ENCODE peak calls at places on chromosome 14, in four cellular contexts. One of them, this sample, is unnamed. For H3K27me3, the result is how much of the 10 kb centered on the place peaks cover.

GRCh38 chr14:106055257-106055656 is 528.9 kb downstream of the TMEM121 start:
- DNase-seq in aorta: no peak
- DNase-seq in IMR-90: no peak
- DNase-seq in CD4-positive, CD25-positive, alpha-beta regulatory T cell: no peak
- DNase-seq in this sample: no peak

GRCh38 chr14:21300892-21301291 is 21.0 kb downstream of the RPGRIP1 start:
- DNase-seq in aorta: no peak
- DNase-seq in IMR-90: no peak
- DNase-seq in CD4-positive, CD25-positive, alpha-beta regulatory T cell: no peak
- DNase-seq in this sample: peak

GRCh38 chr14:103886304-103887169 is 39.2 kb upstream of the PPP1R13B start:
- DNase-seq in aorta: no peak
- DNase-seq in IMR-90: no peak
- DNase-seq in CD4-positive, CD25-positive, alpha-beta regulatory T cell: no peak
- DNase-seq in this sample: no peak

GRCh38 chr14:102661614-102662013 is 69.2 kb downstream of the RCOR1 start:
- DNase-seq in aorta: no peak
- DNase-seq in IMR-90: no peak
- DNase-seq in CD4-positive, CD25-positive, alpha-beta regulatory T cell: no peak
- DNase-seq in this sample: no peak

GRCh38 chr14:38073641-38074040 is 134.1 kb upstream of the SSTR1 start:
- DNase-seq in aorta: no peak
- DNase-seq in IMR-90: no peak
- DNase-seq in CD4-positive, CD25-positive, alpha-beta regulatory T cell: peak
- DNase-seq in this sample: no peak

GRCh38 chr14:71355324-71356201 is 448.3 kb downstream of the PCNX1 start:
- DNase-seq in aorta: no peak
- DNase-seq in IMR-90: peak
- DNase-seq in CD4-positive, CD25-positive, alpha-beta regulatory T cell: no peak
- DNase-seq in this sample: no peak

GRCh38 chr14:96637521-96637920 is 135.3 kb downstream of the PAPOLA start:
- DNase-seq in aorta: no peak
- DNase-seq in IMR-90: no peak
- DNase-seq in CD4-positive, CD25-positive, alpha-beta regulatory T cell: no peak
- DNase-seq in this sample: no peak

GRCh38 chr14:37816135-37816534 is 220.7 kb downstream of the TTC6 start:
- DNase-seq in aorta: no peak
- DNase-seq in IMR-90: no peak
- DNase-seq in CD4-positive, CD25-positive, alpha-beta regulatory T cell: no peak
- DNase-seq in this sample: no peak

GRCh38 chr14:99125113-99125512 is 146.9 kb downstream of the BCL11B start:
- DNase-seq in aorta: peak
- DNase-seq in IMR-90: no peak
- DNase-seq in CD4-positive, CD25-positive, alpha-beta regulatory T cell: no peak
- DNase-seq in this sample: no peak

GRCh38 chr14:93977790-93978581 is 1.6 kb upstream of the ASB2 start:
- DNase-seq in aorta: no peak
- DNase-seq in IMR-90: no peak
- DNase-seq in CD4-positive, CD25-positive, alpha-beta regulatory T cell: peak
- DNase-seq in this sample: peak

GRCh38 chr14:79332504-79333197 is 878.7 kb downstream of the DIO2 start:
- DNase-seq in aorta: no peak
- DNase-seq in IMR-90: peak
- DNase-seq in CD4-positive, CD25-positive, alpha-beta regulatory T cell: no peak
- DNase-seq in this sample: no peak

GRCh38 chr14:72651715-72652114 is 242.2 kb downstream of the DPF3 start:
- DNase-seq in aorta: no peak
- DNase-seq in IMR-90: no peak
- DNase-seq in CD4-positive, CD25-positive, alpha-beta regulatory T cell: no peak
- DNase-seq in this sample: no peak

GRCh38 chr14:31300296-31300695 is 92.7 kb upstream of the HECTD1 start:
- DNase-seq in aorta: no peak
- DNase-seq in IMR-90: no peak
- DNase-seq in CD4-positive, CD25-positive, alpha-beta regulatory T cell: no peak
- DNase-seq in this sample: no peak

GRCh38 chr14:95463173-95463901 is 53.1 kb downstream of the SYNE3 start:
- DNase-seq in aorta: no peak
- DNase-seq in IMR-90: no peak
- DNase-seq in CD4-positive, CD25-positive, alpha-beta regulatory T cell: peak
- DNase-seq in this sample: peak

GRCh38 chr14:51328942-51329350 is 88.9 kb downstream of the TMX1 start:
- DNase-seq in aorta: no peak
- DNase-seq in IMR-90: peak
- DNase-seq in CD4-positive, CD25-positive, alpha-beta regulatory T cell: no peak
- DNase-seq in this sample: no peak

GRCh38 chr14:68784298-68784910 is 8.5 kb downstream of the ZFP36L1 start:
- DNase-seq in aorta: peak
- DNase-seq in IMR-90: no peak
- DNase-seq in CD4-positive, CD25-positive, alpha-beta regulatory T cell: no peak
- DNase-seq in this sample: no peak

GRCh38 chr14:87133073-87133815 is 859.7 kb downstream of the GALC start:
- DNase-seq in aorta: no peak
- DNase-seq in IMR-90: peak
- DNase-seq in CD4-positive, CD25-positive, alpha-beta regulatory T cell: no peak
- DNase-seq in this sample: no peak

GRCh38 chr14:96746101-96746500 is 51.1 kb upstream of the VRK1 start:
- DNase-seq in aorta: no peak
- DNase-seq in IMR-90: no peak
- DNase-seq in CD4-positive, CD25-positive, alpha-beta regulatory T cell: no peak
- DNase-seq in this sample: no peak

GRCh38 chr14:103550451-103551337 is 11.8 kb downstream of the BAG5 start:
- DNase-seq in aorta: peak
- DNase-seq in IMR-90: no peak
- DNase-seq in CD4-positive, CD25-positive, alpha-beta regulatory T cell: no peak
- DNase-seq in this sample: no peak

GRCh38 chr14:38171197-38171596 is 36.5 kb upstream of the SSTR1 start:
- DNase-seq in aorta: no peak
- DNase-seq in IMR-90: peak
- DNase-seq in CD4-positive, CD25-positive, alpha-beta regulatory T cell: no peak
- DNase-seq in this sample: no peak

GRCh38 chr14:77376380-77376770 is 519 bp downstream of the TMED8 start:
- DNase-seq in aorta: peak
- DNase-seq in IMR-90: no peak
- DNase-seq in CD4-positive, CD25-positive, alpha-beta regulatory T cell: peak
- DNase-seq in this sample: peak

GRCh38 chr14:50320279-50320678 is 8.2 kb downstream of the DMAC2L start:
- DNase-seq in aorta: no peak
- DNase-seq in IMR-90: peak
- DNase-seq in CD4-positive, CD25-positive, alpha-beta regulatory T cell: no peak
- DNase-seq in this sample: no peak

GRCh38 chr14:69259531-69260245 is at the start of gene GALNT16:
- DNase-seq in aorta: no peak
- DNase-seq in IMR-90: peak
- DNase-seq in CD4-positive, CD25-positive, alpha-beta regulatory T cell: no peak
- DNase-seq in this sample: no peak

GRCh38 chr14:65639216-65639615 is 226.7 kb downstream of the FUT8 start:
- DNase-seq in aorta: no peak
- DNase-seq in IMR-90: peak
- DNase-seq in CD4-positive, CD25-positive, alpha-beta regulatory T cell: no peak
- DNase-seq in this sample: no peak

GRCh38 chr14:53355581-53356112 is 202.5 kb upstream of the DDHD1 start:
- DNase-seq in aorta: no peak
- DNase-seq in IMR-90: peak
- DNase-seq in CD4-positive, CD25-positive, alpha-beta regulatory T cell: no peak
- DNase-seq in this sample: no peak

GRCh38 chr14:99382781-99383456 is 97.7 kb downstream of the SETD3 start:
- DNase-seq in aorta: no peak
- DNase-seq in IMR-90: peak
- DNase-seq in CD4-positive, CD25-positive, alpha-beta regulatory T cell: no peak
- DNase-seq in this sample: no peak

GRCh38 chr14:65237023-65237814 is 134.9 kb upstream of the MAX start:
- DNase-seq in aorta: no peak
- DNase-seq in IMR-90: peak
- DNase-seq in CD4-positive, CD25-positive, alpha-beta regulatory T cell: no peak
- DNase-seq in this sample: no peak

GRCh38 chr14:72061718-72062117 is 129.5 kb downstream of the RGS6 start:
- DNase-seq in aorta: no peak
- DNase-seq in IMR-90: no peak
- DNase-seq in CD4-positive, CD25-positive, alpha-beta regulatory T cell: no peak
- DNase-seq in this sample: no peak

GRCh38 chr14:91175802-91176201 is 61.9 kb downstream of the DGLUCY start:
- DNase-seq in aorta: no peak
- DNase-seq in IMR-90: no peak
- DNase-seq in CD4-positive, CD25-positive, alpha-beta regulatory T cell: no peak
- DNase-seq in this sample: no peak

GRCh38 chr14:93628048-93628447 is 160.2 kb downstream of the PRIMA1 start:
- DNase-seq in aorta: no peak
- DNase-seq in IMR-90: no peak
- DNase-seq in CD4-positive, CD25-positive, alpha-beta regulatory T cell: no peak
- DNase-seq in this sample: no peak

GRCh38 chr14:59254146-59254910 is 65.9 kb downstream of the DAAM1 start:
- DNase-seq in aorta: peak
- DNase-seq in IMR-90: peak
- DNase-seq in CD4-positive, CD25-positive, alpha-beta regulatory T cell: no peak
- DNase-seq in this sample: no peak

DNA sequence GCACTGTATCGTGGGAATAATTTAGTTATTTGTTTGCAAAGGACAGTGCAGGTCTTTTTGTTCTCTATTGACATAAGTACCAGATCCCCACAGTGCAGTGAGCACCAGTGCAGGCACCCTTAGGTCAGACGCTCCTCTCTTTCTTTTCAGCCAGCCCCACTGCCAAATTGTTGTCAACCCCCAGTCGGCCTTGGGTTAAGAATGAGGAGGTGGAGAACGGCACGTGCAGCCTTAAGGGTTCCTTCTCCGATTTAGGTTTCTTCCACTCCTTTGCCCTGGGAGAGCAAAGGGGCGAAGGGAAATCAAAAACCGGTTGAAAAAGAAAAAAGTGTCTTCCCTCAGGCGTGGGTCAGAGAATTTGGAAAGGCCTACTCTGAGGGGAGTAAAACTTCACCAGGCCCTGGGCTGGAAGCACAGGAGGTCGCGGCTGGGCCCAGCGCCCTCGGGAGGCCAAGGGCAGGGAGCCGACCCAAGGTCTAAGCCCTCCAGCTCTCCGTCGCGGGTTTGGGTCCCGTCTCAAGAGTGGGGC is 4.3 kb downstream of the PAX9 start:
- DNase-seq in aorta: no peak
- DNase-seq in IMR-90: no peak
- DNase-seq in CD4-positive, CD25-positive, alpha-beta regulatory T cell: no peak
- DNase-seq in this sample: no peak
- H3K27ac ChIP-seq in aorta: no peak
- H3K27ac ChIP-seq in IMR-90: no peak
- H3K27ac ChIP-seq in CD4-positive, CD25-positive, alpha-beta regulatory T cell: no peak
- H3K27ac ChIP-seq in this sample: no peak

DNA sequence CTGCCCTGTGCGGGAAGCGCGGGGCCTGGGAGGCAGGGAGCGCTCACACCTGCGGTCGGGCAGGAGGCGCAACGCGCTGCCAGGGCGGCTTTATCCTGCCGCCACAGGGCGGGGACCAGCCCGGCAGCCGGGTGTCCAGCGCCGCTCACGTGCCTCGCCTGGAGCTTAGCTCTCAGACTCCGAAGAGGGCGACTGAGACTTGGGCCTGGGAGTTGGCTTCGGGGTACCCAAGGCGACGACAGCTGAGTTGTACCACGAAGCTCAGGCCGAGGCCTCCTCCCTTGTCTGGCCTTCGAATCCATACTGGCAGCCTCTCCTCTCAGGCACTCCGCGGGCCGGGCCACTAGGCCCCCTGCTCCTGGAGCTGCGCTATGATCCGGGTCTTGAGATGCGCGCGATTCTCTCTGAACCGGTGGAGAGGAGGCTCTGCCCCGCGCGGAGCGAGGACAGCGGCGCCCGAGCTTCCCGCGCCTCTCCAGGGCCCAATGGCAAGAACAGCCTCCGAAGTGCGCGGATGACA is 6.9 kb downstream of the SIX1 start:
- DNase-seq in aorta: no peak
- DNase-seq in IMR-90: no peak
- DNase-seq in CD4-positive, CD25-positive, alpha-beta regulatory T cell: no peak
- DNase-seq in this sample: no peak
- H3K4me3 ChIP-seq in aorta: no peak
- H3K4me3 ChIP-seq in IMR-90: no peak
- H3K4me3 ChIP-seq in CD4-positive, CD25-positive, alpha-beta regulatory T cell: no peak
- H3K4me3 ChIP-seq in this sample: no peak

GRCh38 chr14:76135722-76136121 is 16.0 kb upstream of the GPATCH2L start:
- DNase-seq in aorta: no peak
- DNase-seq in IMR-90: no peak
- DNase-seq in CD4-positive, CD25-positive, alpha-beta regulatory T cell: no peak
- DNase-seq in this sample: no peak
- H3K27me3 ChIP-seq in aorta: under half
- H3K27me3 ChIP-seq in IMR-90: under half
- H3K27me3 ChIP-seq in CD4-positive, CD25-positive, alpha-beta regulatory T cell: under half
- H3K27me3 ChIP-seq in this sample: under half

GRCh38 chr14:22599349-22599748 is 1.2 kb downstream of the ABHD4 start:
- DNase-seq in aorta: no peak
- DNase-seq in IMR-90: no peak
- DNase-seq in CD4-positive, CD25-positive, alpha-beta regulatory T cell: no peak
- DNase-seq in this sample: no peak
- H3K27ac ChIP-seq in aorta: peak
- H3K27ac ChIP-seq in IMR-90: no peak
- H3K27ac ChIP-seq in CD4-positive, CD25-positive, alpha-beta regulatory T cell: no peak
- H3K27ac ChIP-seq in this sample: no peak

GRCh38 chr14:55316528-55316927 is 45.3 kb downstream of the FBXO34 start:
- DNase-seq in aorta: no peak
- DNase-seq in IMR-90: no peak
- DNase-seq in CD4-positive, CD25-positive, alpha-beta regulatory T cell: no peak
- DNase-seq in this sample: no peak
- H3K4me3 ChIP-seq in aorta: no peak
- H3K4me3 ChIP-seq in IMR-90: no peak
- H3K4me3 ChIP-seq in CD4-positive, CD25-positive, alpha-beta regulatory T cell: no peak
- H3K4me3 ChIP-seq in this sample: no peak

DNA sequence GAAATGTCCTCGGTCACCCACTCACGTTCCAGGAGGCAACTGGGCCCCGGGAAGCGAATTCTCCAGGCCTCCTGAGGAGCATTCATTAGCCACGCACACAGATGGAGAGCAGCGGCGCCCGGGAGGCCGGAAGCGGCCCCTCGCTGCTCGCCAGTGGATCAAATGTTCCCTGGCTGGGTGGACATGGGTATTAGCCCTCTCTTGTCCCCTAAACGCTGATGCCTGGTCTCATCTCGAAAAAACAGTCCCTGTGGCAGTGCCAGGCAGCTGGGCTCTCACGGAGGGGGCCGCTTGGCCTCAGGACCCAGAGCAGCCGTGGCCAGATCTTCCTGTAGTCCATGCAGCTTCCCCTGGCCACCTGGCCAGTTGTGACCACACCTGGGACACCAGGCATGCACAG is 59.0 kb upstream of the DLK1 start:
- DNase-seq in aorta: no peak
- DNase-seq in IMR-90: no peak
- DNase-seq in CD4-positive, CD25-positive, alpha-beta regulatory T cell: no peak
- DNase-seq in this sample: no peak
- H3K27me3 ChIP-seq in aorta: under half
- H3K27me3 ChIP-seq in IMR-90: half or more
- H3K27me3 ChIP-seq in CD4-positive, CD25-positive, alpha-beta regulatory T cell: under half
- H3K27me3 ChIP-seq in this sample: under half

This sample was measured in CD8-positive, alpha-beta T cell.